ENCODE peak calls at places on chromosomes 1 and 21, in four cellular contexts. I, Z, Q and X are unnamed samples.

GRCh38 chr1:19458815-19459417 is 26.4 kb downstream of the CAPZB start:
- DNase-seq in Q (no peak), Z (no peak), I (no peak), X (no peak)

GRCh38 chr1:211259596-211260126 is 495 bp downstream of the RCOR3 start:
- DNase-seq in Q (peak; percentile 43), Z (peak; percentile 81), I (no peak), X (peak; percentile 74)

GRCh38 chr1:6466023-6466422 is at the start of gene TNFRSF25:
- DNase-seq in Z (no peak), I (no peak), Q (no peak), X (no peak)

GRCh38 chr1:66271216-66271903 is 262.6 kb upstream of the SGIP1 start:
- DNase-seq in I (peak; percentile 98), Q (peak; percentile 75), Z (no peak), X (peak; percentile 83)

GRCh38 chr1:116982319-116983004 is 19.1 kb upstream of the CD101 start:
- DNase-seq in Q (no peak), Z (no peak), I (no peak), X (no peak)

GRCh38 chr1:205442051-205442721 is 13.7 kb downstream of the BLACAT1 start:
- DNase-seq in Z (peak; percentile 38), Q (no peak), I (no peak), X (no peak)

GRCh38 chr1:187413770-187414169 is 585.0 kb downstream of the PLA2G4A start:
- DNase-seq in Z (peak; percentile 45), I (peak; percentile 13), Q (no peak), X (no peak)

GRCh38 chr1:40630488-40631223 is 34.8 kb downstream of the RIMS3 start:
- DNase-seq in I (no peak), Z (peak; percentile 51), Q (no peak), X (no peak)

GRCh38 chr1:198620951-198621824 is 17.7 kb upstream of the PTPRC start:
- DNase-seq in I (no peak), Q (no peak), Z (no peak), X (no peak)

GRCh38 chr1:223731076-223731770 is 18.9 kb downstream of the CAPN2 start:
- DNase-seq in Z (peak; percentile 14), Q (no peak), I (no peak), X (peak; percentile 11)

GRCh38 chr1:165356876-165357275 is 361 bp upstream of the LMX1A start:
- DNase-seq in Z (no peak), I (no peak), Q (no peak), X (no peak)

GRCh38 chr1:113040041-113040440 is 33.0 kb upstream of the LRIG2 start:
- DNase-seq in Q (no peak), Z (no peak), I (no peak), X (no peak)

GRCh38 chr1:155192346-155193274 is 15.1 kb downstream of the THBS3 start:
- DNase-seq in I (no peak), Z (peak; percentile 45), Q (no peak), X (no peak)

GRCh38 chr1:12481928-12482327 is 136.1 kb downstream of the DHRS3 start:
- DNase-seq in Z (no peak), I (no peak), Q (no peak), X (no peak)

GRCh38 chr1:161738627-161739287 is 10.8 kb upstream of the DUSP12 start:
- DNase-seq in I (peak; percentile 20), Z (peak; percentile 17), Q (no peak), X (no peak)

GRCh38 chr1:56798053-56798471 is 21.1 kb downstream of the FYB2 start:
- DNase-seq in Z (no peak), Q (peak; percentile 55), I (no peak), X (no peak)

GRCh38 chr1:161817155-161817730 is 51.1 kb downstream of the ATF6 start:
- DNase-seq in I (no peak), Z (no peak), Q (no peak), X (no peak)

GRCh38 chr1:38085666-38086305 is 39.2 kb upstream of the POU3F1 start:
- DNase-seq in I (no peak), Z (no peak), Q (no peak), X (no peak)

GRCh38 chr21:41133896-41134522 is 34.0 kb upstream of the BACE2 start:
- DNase-seq in I (no peak), Q (peak; percentile 18), Z (peak; percentile 46), X (no peak)

GRCh38 chr21:44439211-44439600 is 16.1 kb upstream of the LRRC3 start:
- DNase-seq in I (no peak), Q (no peak), Z (no peak), X (no peak)

GRCh38 chr1:203146042-203146369 is 18.5 kb downstream of the ADORA1 start:
- DNase-seq in Z (no peak), Q (no peak), I (no peak), X (no peak)

GRCh38 chr1:230541306-230541705 is 101.0 kb upstream of the COG2 start:
- DNase-seq in I (no peak), Q (no peak), Z (no peak), X (no peak)